ENCODE peak calls at places on chromosomes 5 and 9, in nine cellular contexts. Y is GM23248, Q is lower lobe of right lung, D is left lung, H is cardiac muscle cell, E is mesenchymal stem cell, Z is heart right ventricle, V is neural progenitor cell, T is tibial artery. S is an unnamed sample.

GRCh38 chr5:168163966-168164365 is 127.5 kb upstream of the WWC1 start:
- DNase-seq in Y (no peak), Q (no peak), D (no peak), H (no peak), E (no peak), Z (no peak), V (no peak), T (no peak), S (no peak)

GRCh38 chr5:149015126-149015525 is 47.7 kb downstream of the SH3TC2 start:
- DNase-seq in Y (no peak), Q (no peak), D (no peak), H (no peak), E (peak; percentile 73), Z (no peak), V (no peak), T (no peak), S (no peak)

GRCh38 chr5:157870837-157871834 is 12.2 kb upstream of the CLINT1 start:
- DNase-seq in Y (peak; percentile 86), Q (no peak), D (no peak), H (no peak), E (peak; percentile 71), Z (peak; percentile 27), V (no peak), T (no peak), S (no peak)

GRCh38 chr5:36928947-36929346 is 52.4 kb downstream of the NIPBL start:
- DNase-seq in Y (peak; percentile 70), Q (no peak), D (no peak), H (no peak), E (peak; percentile 32), Z (no peak), V (no peak), T (no peak), S (no peak)

GRCh38 chr5:179343021-179343781 is 2.1 kb downstream of the ADAMTS2 start:
- DNase-seq in Y (peak; percentile 43), Q (peak; percentile 35), D (no peak), H (no peak), E (peak; percentile 18), Z (no peak), V (peak; percentile 52), T (no peak), S (no peak)

GRCh38 chr5:61686491-61687257 is 354.6 kb downstream of the ZSWIM6 start:
- DNase-seq in Y (no peak), Q (no peak), D (no peak), H (no peak), E (no peak), Z (no peak), V (no peak), T (no peak), S (no peak)

GRCh38 chr5:127671218-127671617 is 22.3 kb downstream of the CTXN3 start:
- DNase-seq in Y (peak; percentile 47), Q (no peak), D (no peak), H (no peak), E (no peak), Z (no peak), V (no peak), T (no peak), S (no peak)

GRCh38 chr5:159210846-159211245 is 1.5 kb upstream of the RNF145 start:
- DNase-seq in Y (no peak), Q (no peak), D (no peak), H (no peak), E (no peak), Z (no peak), V (no peak), T (no peak), S (no peak)

GRCh38 chr5:178288373-178289368 is 56.1 kb upstream of the PHYKPL start:
- DNase-seq in Y (peak; percentile 21), Q (peak; percentile 50), D (no peak), H (no peak), E (no peak), Z (no peak), V (peak; percentile 54), T (no peak), S (no peak)

GRCh38 chr9:89436963-89437625 is 60.8 kb downstream of the SEMA4D start:
- DNase-seq in Y (no peak), Q (peak; percentile 81), D (peak; percentile 81), H (no peak), E (no peak), Z (no peak), V (no peak), T (no peak), S (peak; percentile 74)

GRCh38 chr5:170497311-170498038 is 6.3 kb upstream of the KCNIP1 start:
- DNase-seq in Y (no peak), Q (no peak), D (no peak), H (no peak), E (no peak), Z (no peak), V (peak; percentile 20), T (no peak), S (no peak)

GRCh38 chr5:132251220-132251725 is 6.2 kb upstream of the PDLIM4 start:
- DNase-seq in Y (peak; percentile 31), Q (no peak), D (no peak), H (no peak), E (no peak), Z (peak; percentile 2), V (no peak), T (peak; percentile 78), S (no peak)

GRCh38 chr9:135224921-135225541 is 137.6 kb downstream of the OLFM1 start:
- DNase-seq in Y (no peak), Q (peak; percentile 28), D (no peak), H (no peak), E (no peak), Z (no peak), V (peak; percentile 77), T (no peak), S (no peak)

GRCh38 chr5:40834391-40834848 is 602 bp downstream of the RPL37 start:
- DNase-seq in Y (peak; percentile 69), Q (no peak), D (no peak), H (peak; percentile 52), E (peak; percentile 58), Z (no peak), V (peak; percentile 31), T (no peak), S (peak; percentile 59)

GRCh38 chr9:106892632-106893031 is 29.7 kb downstream of the ZNF462 start:
- DNase-seq in Y (peak; percentile 96), Q (peak; percentile 59), D (peak; percentile 62), H (peak; percentile 64), E (peak; percentile 97), Z (peak; percentile 41), V (peak; percentile 64), T (no peak), S (no peak)

GRCh38 chr5:146767534-146767933 is 111.0 kb downstream of the PPP2R2B start:
- DNase-seq in Y (no peak), Q (no peak), D (no peak), H (no peak), E (no peak), Z (no peak), V (no peak), T (no peak), S (no peak)

GRCh38 chr9:123011878-123012528 is 21.5 kb upstream of the GPR21 start:
- DNase-seq in Y (no peak), Q (no peak), D (no peak), H (no peak), E (peak; percentile 38), Z (no peak), V (no peak), T (no peak), S (no peak)

GRCh38 chr5:32571128-32571527 is 14.2 kb upstream of the SUB1 start:
- DNase-seq in Y (no peak), Q (no peak), D (no peak), H (no peak), E (no peak), Z (no peak), V (no peak), T (no peak), S (no peak)

GRCh38 chr5:176906796-176907195 is 7.7 kb upstream of the HK3 start:
- DNase-seq in Y (no peak), Q (no peak), D (no peak), H (no peak), E (no peak), Z (no peak), V (no peak), T (no peak), S (no peak)

DNA sequence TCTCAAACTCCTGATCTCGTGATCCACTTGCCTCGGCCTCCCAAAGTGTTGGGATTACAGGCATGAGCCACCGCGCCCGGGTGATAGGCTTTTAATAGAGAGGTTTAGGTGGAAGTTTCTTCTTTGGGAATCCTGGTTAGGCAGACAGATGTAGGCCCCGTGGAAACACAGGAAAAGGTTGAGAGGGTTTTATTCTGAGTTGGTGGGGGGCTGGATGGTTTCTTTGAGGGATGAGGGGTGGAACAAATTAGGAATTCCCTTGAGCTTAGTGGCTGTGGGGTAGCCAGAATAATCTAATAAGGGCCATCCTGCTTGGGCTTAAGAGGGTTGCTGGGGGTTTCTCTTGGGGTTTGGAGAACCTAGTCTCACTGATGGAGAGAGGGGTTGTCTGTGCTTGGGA is 30.4 kb downstream of the C9orf50 start:
- DNase-seq in Y (no peak), Q (no peak), D (no peak), H (no peak), E (no peak), Z (no peak), V (no peak), T (no peak), S (no peak)
- H3K27ac ChIP-seq in Y (no peak overlapping the region), Q (no peak overlapping the region), D (no peak overlapping the region), H (no peak overlapping the region), E (no peak overlapping the region), Z (no peak overlapping the region), V (no peak overlapping the region), T (no peak overlapping the region), S (no peak overlapping the region)

DNA sequence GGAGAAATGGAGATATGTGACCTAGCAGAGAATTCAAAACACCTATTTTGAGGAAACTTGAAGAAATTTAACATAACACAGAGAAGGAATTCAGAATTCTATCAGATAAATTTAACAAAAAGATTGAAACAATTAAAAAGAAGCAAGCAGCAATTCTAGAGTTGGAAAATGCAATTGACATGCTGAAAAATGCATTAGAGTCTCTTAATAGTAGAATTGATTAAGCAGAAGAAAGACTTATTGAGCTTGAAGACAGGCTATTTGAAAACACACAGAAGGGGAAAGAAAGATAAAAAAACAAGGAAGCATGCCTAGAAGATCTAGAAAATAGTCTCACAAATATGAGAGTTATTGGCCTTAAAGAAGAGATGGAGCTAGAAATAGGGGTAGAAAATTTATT is 87.8 kb upstream of the SLC1A1 start:
- DNase-seq in Y (no peak), Q (no peak), D (no peak), H (no peak), E (no peak), Z (no peak), V (no peak), T (no peak), S (no peak)
- H3K27ac ChIP-seq in Y (no peak overlapping the region), Q (no peak overlapping the region), D (no peak overlapping the region), H (no peak overlapping the region), E (no peak overlapping the region), Z (no peak overlapping the region), V (no peak overlapping the region), T (no peak overlapping the region), S (no peak overlapping the region)

DNA sequence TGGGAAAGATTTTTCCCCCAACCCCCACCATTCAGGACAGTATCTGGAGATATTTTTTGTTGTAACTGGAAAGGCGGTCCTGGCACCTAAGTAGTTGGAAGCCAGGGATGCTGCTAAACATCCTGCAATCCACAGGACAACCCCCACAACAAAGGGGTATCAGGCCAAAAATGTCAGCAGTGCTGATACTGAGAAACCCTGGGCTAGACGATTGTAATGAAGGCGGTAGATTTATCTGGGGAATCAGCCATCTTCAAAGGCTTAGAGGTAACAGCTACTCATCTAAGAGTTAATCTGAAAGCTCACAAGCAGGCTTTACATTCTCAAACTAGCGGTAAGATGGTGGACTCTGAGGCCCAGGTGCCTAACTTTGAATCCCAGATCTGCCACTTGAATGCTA is 59.0 kb upstream of the NMUR2 start:
- DNase-seq in Y (no peak), Q (no peak), D (no peak), H (no peak), E (no peak), Z (no peak), V (no peak), T (no peak), S (no peak)
- H3K27ac ChIP-seq in Y (no peak overlapping the region), Q (no peak overlapping the region), D (no peak overlapping the region), H (no peak overlapping the region), E (no peak overlapping the region), Z (no peak overlapping the region), V (no peak overlapping the region), T (no peak overlapping the region), S (no peak overlapping the region)

GRCh38 chr5:107571621-107572489 is 98.9 kb downstream of the EFNA5 start:
- DNase-seq in Y (peak; percentile 90), Q (peak; percentile 92), D (peak; percentile 89), H (peak; percentile 93), E (peak; percentile 88), Z (peak; percentile 89), V (peak; percentile 97), T (peak; percentile 97), S (peak; percentile 94)
- H3K27ac ChIP-seq in Y (no peak overlapping the region), Q (peak overlapping the region; percentile 73), D (peak overlapping the region; percentile 55), H (peak overlapping the region; percentile 45), E (peak overlapping the region; percentile 37), Z (peak overlapping the region; percentile 85), V (peak overlapping the region; percentile 75), T (peak overlapping the region; percentile 71), S (peak overlapping the region; percentile 96)